ENCODE peak calls at places on chromosome 4, in seven cellular contexts. One of them, this sample, is unnamed.

GRCh38 chr4:158236304-158237030 is 26.2 kb downstream of the TMEM144 start:
- DNase-seq in upper lobe of right lung: no peak
- DNase-seq in WERI-Rb-1: no peak
- DNase-seq in left lung: no peak
- DNase-seq in sigmoid colon: no peak
- DNase-seq in dorsolateral prefrontal cortex: peak
- DNase-seq in stomach: no peak
- DNase-seq in this sample: no peak

GRCh38 chr4:70586841-70587240 is 5.2 kb upstream of the AMBN start:
- DNase-seq in WERI-Rb-1: no peak
- DNase-seq in sigmoid colon: no peak
- DNase-seq in left lung: no peak
- DNase-seq in stomach: no peak
- DNase-seq in upper lobe of right lung: no peak
- DNase-seq in dorsolateral prefrontal cortex: no peak
- DNase-seq in this sample: no peak

GRCh38 chr4:73523126-73523525 is 41.6 kb downstream of the AFM start:
- DNase-seq in stomach: no peak
- DNase-seq in sigmoid colon: no peak
- DNase-seq in dorsolateral prefrontal cortex: no peak
- DNase-seq in upper lobe of right lung: no peak
- DNase-seq in left lung: no peak
- DNase-seq in WERI-Rb-1: no peak
- DNase-seq in this sample: no peak

GRCh38 chr4:174847801-174848427 is 18.9 kb upstream of the GLRA3 start:
- DNase-seq in stomach: no peak
- DNase-seq in upper lobe of right lung: no peak
- DNase-seq in WERI-Rb-1: no peak
- DNase-seq in sigmoid colon: no peak
- DNase-seq in left lung: no peak
- DNase-seq in dorsolateral prefrontal cortex: no peak
- DNase-seq in this sample: no peak

GRCh38 chr4:186204103-186204559 is 12.8 kb downstream of the CYP4V2 start:
- DNase-seq in dorsolateral prefrontal cortex: peak
- DNase-seq in left lung: no peak
- DNase-seq in WERI-Rb-1: no peak
- DNase-seq in sigmoid colon: peak
- DNase-seq in stomach: peak
- DNase-seq in upper lobe of right lung: no peak
- DNase-seq in this sample: no peak

GRCh38 chr4:107757860-107758476 is 37.9 kb upstream of the PAPSS1 start:
- DNase-seq in stomach: no peak
- DNase-seq in sigmoid colon: no peak
- DNase-seq in dorsolateral prefrontal cortex: no peak
- DNase-seq in upper lobe of right lung: no peak
- DNase-seq in WERI-Rb-1: no peak
- DNase-seq in left lung: no peak
- DNase-seq in this sample: no peak

GRCh38 chr4:107740950-107741701 is 21.1 kb upstream of the PAPSS1 start:
- DNase-seq in left lung: no peak
- DNase-seq in WERI-Rb-1: no peak
- DNase-seq in upper lobe of right lung: no peak
- DNase-seq in stomach: no peak
- DNase-seq in sigmoid colon: peak
- DNase-seq in dorsolateral prefrontal cortex: no peak
- DNase-seq in this sample: no peak

GRCh38 chr4:173489514-173489913 is 40.5 kb downstream of the HAND2 start:
- DNase-seq in WERI-Rb-1: no peak
- DNase-seq in dorsolateral prefrontal cortex: no peak
- DNase-seq in sigmoid colon: no peak
- DNase-seq in left lung: no peak
- DNase-seq in stomach: no peak
- DNase-seq in upper lobe of right lung: no peak
- DNase-seq in this sample: no peak

GRCh38 chr4:74627516-74627915 is 166.8 kb downstream of the BTC start:
- DNase-seq in dorsolateral prefrontal cortex: no peak
- DNase-seq in sigmoid colon: no peak
- DNase-seq in WERI-Rb-1: no peak
- DNase-seq in upper lobe of right lung: no peak
- DNase-seq in left lung: no peak
- DNase-seq in stomach: no peak
- DNase-seq in this sample: no peak

GRCh38 chr4:27515140-27515539 is 654.5 kb downstream of the STIM2 start:
- DNase-seq in sigmoid colon: no peak
- DNase-seq in stomach: no peak
- DNase-seq in upper lobe of right lung: no peak
- DNase-seq in dorsolateral prefrontal cortex: no peak
- DNase-seq in left lung: no peak
- DNase-seq in WERI-Rb-1: no peak
- DNase-seq in this sample: no peak

GRCh38 chr4:78778530-78778929 is 2.4 kb downstream of the BMP2K start:
- DNase-seq in stomach: no peak
- DNase-seq in sigmoid colon: no peak
- DNase-seq in WERI-Rb-1: no peak
- DNase-seq in dorsolateral prefrontal cortex: no peak
- DNase-seq in upper lobe of right lung: no peak
- DNase-seq in left lung: no peak
- DNase-seq in this sample: no peak

GRCh38 chr4:167234388-167234881 is at the start of gene SPOCK3:
- DNase-seq in sigmoid colon: no peak
- DNase-seq in WERI-Rb-1: peak
- DNase-seq in left lung: peak
- DNase-seq in dorsolateral prefrontal cortex: peak
- DNase-seq in stomach: peak
- DNase-seq in upper lobe of right lung: peak
- DNase-seq in this sample: peak

GRCh38 chr4:40003986-40004385 is 26.3 kb upstream of the PDS5A start:
- DNase-seq in WERI-Rb-1: no peak
- DNase-seq in stomach: no peak
- DNase-seq in sigmoid colon: no peak
- DNase-seq in dorsolateral prefrontal cortex: no peak
- DNase-seq in left lung: no peak
- DNase-seq in upper lobe of right lung: no peak
- DNase-seq in this sample: no peak

GRCh38 chr4:69577245-69577644 is 62.2 kb downstream of the UGT2A2 start:
- DNase-seq in sigmoid colon: no peak
- DNase-seq in dorsolateral prefrontal cortex: no peak
- DNase-seq in left lung: no peak
- DNase-seq in stomach: no peak
- DNase-seq in WERI-Rb-1: no peak
- DNase-seq in upper lobe of right lung: no peak
- DNase-seq in this sample: no peak

GRCh38 chr4:5751918-5752802 is 41.2 kb downstream of the EVC start:
- DNase-seq in WERI-Rb-1: peak
- DNase-seq in dorsolateral prefrontal cortex: no peak
- DNase-seq in stomach: no peak
- DNase-seq in left lung: no peak
- DNase-seq in upper lobe of right lung: peak
- DNase-seq in sigmoid colon: peak
- DNase-seq in this sample: no peak

GRCh38 chr4:93480452-93480851 is 348.1 kb upstream of the ATOH1 start:
- DNase-seq in upper lobe of right lung: no peak
- DNase-seq in dorsolateral prefrontal cortex: no peak
- DNase-seq in left lung: no peak
- DNase-seq in stomach: no peak
- DNase-seq in sigmoid colon: no peak
- DNase-seq in WERI-Rb-1: no peak
- DNase-seq in this sample: no peak

GRCh38 chr4:3434891-3435683 is 6.7 kb upstream of the HGFAC start:
- DNase-seq in stomach: no peak
- DNase-seq in sigmoid colon: no peak
- DNase-seq in WERI-Rb-1: no peak
- DNase-seq in dorsolateral prefrontal cortex: no peak
- DNase-seq in upper lobe of right lung: no peak
- DNase-seq in left lung: no peak
- DNase-seq in this sample: no peak

DNA sequence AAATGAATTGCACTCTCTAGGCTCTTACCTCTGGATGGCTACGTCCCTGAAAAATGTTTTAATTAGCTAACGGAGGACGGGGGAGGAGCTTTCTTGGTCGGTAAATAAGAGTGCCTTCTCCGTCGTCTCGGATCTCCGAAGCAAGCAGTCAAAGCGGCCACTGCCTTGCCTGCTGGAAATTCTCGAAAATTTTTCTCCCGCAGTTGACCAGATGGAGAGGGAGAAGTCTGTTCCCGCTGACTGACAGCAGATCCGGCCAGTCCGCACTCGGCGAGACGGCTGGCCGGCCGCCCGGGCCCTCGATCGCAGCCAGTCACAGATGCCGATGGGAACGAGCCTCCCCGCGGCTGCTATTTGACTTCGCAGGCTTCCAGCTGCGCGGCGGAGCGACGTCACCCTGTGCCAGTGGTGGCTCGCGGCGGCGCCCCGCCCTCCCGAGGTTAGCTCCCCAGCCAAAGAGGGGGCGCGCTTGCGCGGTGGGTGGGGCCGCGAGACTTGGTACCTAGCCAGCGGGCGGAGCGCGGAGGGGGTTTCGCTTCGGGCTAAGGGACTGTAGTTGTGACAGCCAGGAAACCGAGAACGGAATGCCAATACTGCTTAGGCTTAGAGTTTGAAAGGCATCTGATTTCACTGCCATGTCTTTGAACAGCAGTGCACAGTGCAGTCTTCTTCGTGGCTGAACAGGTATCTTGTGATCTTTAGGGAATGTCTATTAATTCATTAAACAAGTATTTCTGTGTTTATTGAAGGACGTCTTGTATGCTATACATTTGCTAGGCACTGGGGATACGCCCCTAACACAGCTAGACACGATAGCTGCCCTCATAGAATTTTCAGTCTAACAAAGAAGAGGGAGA is at the start of gene PPM1K:
- DNase-seq in sigmoid colon: peak
- DNase-seq in dorsolateral prefrontal cortex: peak
- DNase-seq in upper lobe of right lung: peak
- DNase-seq in stomach: peak
- DNase-seq in WERI-Rb-1: peak
- DNase-seq in left lung: peak
- DNase-seq in this sample: peak
- TF ChIP-seq CTCF in sigmoid colon: no peak
- TF ChIP-seq CTCF in dorsolateral prefrontal cortex: peak
- TF ChIP-seq CTCF in upper lobe of right lung: peak
- TF ChIP-seq CTCF in stomach: peak
- TF ChIP-seq CTCF in WERI-Rb-1: no peak
- TF ChIP-seq CTCF in left lung: no peak
- TF ChIP-seq CTCF in this sample: no peak

GRCh38 chr4:143329985-143330384 is 6.7 kb upstream of the GAB1 start:
- DNase-seq in upper lobe of right lung: no peak
- DNase-seq in left lung: no peak
- DNase-seq in sigmoid colon: no peak
- DNase-seq in dorsolateral prefrontal cortex: no peak
- DNase-seq in WERI-Rb-1: no peak
- DNase-seq in stomach: no peak
- DNase-seq in this sample: no peak
- TF ChIP-seq CTCF in upper lobe of right lung: no peak
- TF ChIP-seq CTCF in left lung: no peak
- TF ChIP-seq CTCF in sigmoid colon: no peak
- TF ChIP-seq CTCF in dorsolateral prefrontal cortex: no peak
- TF ChIP-seq CTCF in WERI-Rb-1: no peak
- TF ChIP-seq CTCF in stomach: no peak
- TF ChIP-seq CTCF in this sample: no peak

GRCh38 chr4:134906404-134907023 is 704.9 kb upstream of the PABPC4L start:
- DNase-seq in stomach: no peak
- DNase-seq in dorsolateral prefrontal cortex: no peak
- DNase-seq in WERI-Rb-1: peak
- DNase-seq in left lung: no peak
- DNase-seq in sigmoid colon: no peak
- DNase-seq in upper lobe of right lung: no peak
- DNase-seq in this sample: peak
- TF ChIP-seq CTCF in stomach: peak
- TF ChIP-seq CTCF in dorsolateral prefrontal cortex: peak
- TF ChIP-seq CTCF in WERI-Rb-1: peak
- TF ChIP-seq CTCF in left lung: no peak
- TF ChIP-seq CTCF in sigmoid colon: no peak
- TF ChIP-seq CTCF in upper lobe of right lung: peak
- TF ChIP-seq CTCF in this sample: no peak

GRCh38 chr4:129218355-129218754 is 122.4 kb downstream of the C4orf33 start:
- DNase-seq in stomach: no peak
- DNase-seq in upper lobe of right lung: no peak
- DNase-seq in WERI-Rb-1: peak
- DNase-seq in sigmoid colon: no peak
- DNase-seq in left lung: no peak
- DNase-seq in dorsolateral prefrontal cortex: peak
- DNase-seq in this sample: peak
- TF ChIP-seq CTCF in stomach: no peak
- TF ChIP-seq CTCF in upper lobe of right lung: no peak
- TF ChIP-seq CTCF in WERI-Rb-1: peak
- TF ChIP-seq CTCF in sigmoid colon: no peak
- TF ChIP-seq CTCF in left lung: no peak
- TF ChIP-seq CTCF in dorsolateral prefrontal cortex: peak
- TF ChIP-seq CTCF in this sample: no peak

DNA sequence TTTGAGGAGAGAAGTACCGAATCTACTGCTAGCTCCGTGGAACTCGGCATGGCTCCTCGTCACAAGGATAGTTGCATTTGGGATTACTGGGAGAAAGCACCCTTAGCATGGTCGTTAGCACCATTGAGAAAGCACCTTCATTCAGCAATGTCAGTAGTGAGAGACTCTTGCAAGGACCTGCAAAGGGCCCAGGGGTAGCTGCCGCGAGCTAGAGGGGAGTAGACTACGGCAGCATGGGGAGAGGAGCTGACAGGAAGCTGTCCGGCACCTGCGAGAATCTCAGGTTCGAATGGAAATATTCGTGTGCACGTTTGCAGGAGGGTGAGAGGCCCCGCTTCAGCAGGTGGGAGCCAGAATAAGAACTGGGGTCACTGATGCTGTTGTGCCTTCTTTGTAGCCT is 20.2 kb downstream of the TLR10 start:
- DNase-seq in stomach: no peak
- DNase-seq in left lung: no peak
- DNase-seq in upper lobe of right lung: no peak
- DNase-seq in dorsolateral prefrontal cortex: no peak
- DNase-seq in WERI-Rb-1: no peak
- DNase-seq in sigmoid colon: no peak
- DNase-seq in this sample: no peak
- TF ChIP-seq CTCF in stomach: no peak
- TF ChIP-seq CTCF in left lung: no peak
- TF ChIP-seq CTCF in upper lobe of right lung: no peak
- TF ChIP-seq CTCF in dorsolateral prefrontal cortex: no peak
- TF ChIP-seq CTCF in WERI-Rb-1: no peak
- TF ChIP-seq CTCF in sigmoid colon: no peak
- TF ChIP-seq CTCF in this sample: no peak

GRCh38 chr4:128384091-128384520 is 96.5 kb upstream of the PGRMC2 start:
- DNase-seq in sigmoid colon: no peak
- DNase-seq in left lung: no peak
- DNase-seq in WERI-Rb-1: no peak
- DNase-seq in upper lobe of right lung: no peak
- DNase-seq in dorsolateral prefrontal cortex: no peak
- DNase-seq in stomach: no peak
- DNase-seq in this sample: no peak
- TF ChIP-seq CTCF in sigmoid colon: no peak
- TF ChIP-seq CTCF in left lung: no peak
- TF ChIP-seq CTCF in WERI-Rb-1: no peak
- TF ChIP-seq CTCF in upper lobe of right lung: no peak
- TF ChIP-seq CTCF in dorsolateral prefrontal cortex: no peak
- TF ChIP-seq CTCF in stomach: no peak
- TF ChIP-seq CTCF in this sample: no peak

GRCh38 chr4:76948441-76949292 is 885 bp upstream of the SEPTIN11 start:
- DNase-seq in left lung: peak
- DNase-seq in sigmoid colon: peak
- DNase-seq in dorsolateral prefrontal cortex: peak
- DNase-seq in upper lobe of right lung: peak
- DNase-seq in WERI-Rb-1: peak
- DNase-seq in stomach: peak
- DNase-seq in this sample: peak
- TF ChIP-seq CTCF in left lung: no peak
- TF ChIP-seq CTCF in sigmoid colon: no peak
- TF ChIP-seq CTCF in dorsolateral prefrontal cortex: no peak
- TF ChIP-seq CTCF in upper lobe of right lung: no peak
- TF ChIP-seq CTCF in WERI-Rb-1: peak
- TF ChIP-seq CTCF in stomach: no peak
- TF ChIP-seq CTCF in this sample: no peak